ENCODE peak calls at places on chromosomes 12 and 14, in seven cellular contexts. C is PC-9, U is HCT116, S is OCI-LY7, T is MM.1S, W is hepatocyte, Z is SK-N-SH. N is an unnamed sample.

GRCh38 chr12:132611620-132612019 is 1.2 kb upstream of the LRCOL1 start:
- DNase-seq in C (no peak), U (no peak), S (no peak), T (peak; percentile 32), W (no peak), Z (no peak), N (no peak)

GRCh38 chr12:1929241-1929984 is 11.0 kb upstream of the CACNA2D4 start:
- DNase-seq in C (no peak), U (no peak), S (peak; percentile 32), T (no peak), W (no peak), Z (peak; percentile 10), N (no peak)

GRCh38 chr12:26691234-26691970 is 141.6 kb downstream of the ITPR2 start:
- DNase-seq in C (peak; percentile 88), U (peak; percentile 81), S (no peak), T (no peak), W (peak; percentile 70), Z (no peak), N (peak; percentile 95)

GRCh38 chr14:82694820-82695219 is 1161.2 kb upstream of the SEL1L start:
- DNase-seq in C (peak; percentile 36), U (no peak), S (no peak), T (no peak), W (no peak), Z (no peak), N (no peak)

GRCh38 chr12:42023733-42024494 is 120.8 kb downstream of the GXYLT1 start:
- DNase-seq in C (peak; percentile 37), U (peak; percentile 44), S (peak; percentile 88), T (peak; percentile 68), W (peak; percentile 83), Z (peak; percentile 71), N (peak; percentile 83)

GRCh38 chr12:8678661-8679111 is 16.1 kb upstream of the MFAP5 start:
- DNase-seq in C (no peak), U (no peak), S (no peak), T (no peak), W (peak; percentile 18), Z (no peak), N (peak; percentile 39)

GRCh38 chr12:57133013-57133569 is 4.8 kb downstream of the LRP1 start:
- DNase-seq in C (no peak), U (no peak), S (no peak), T (no peak), W (no peak), Z (no peak), N (peak; percentile 90)

GRCh38 chr12:11164384-11164783 is 6.6 kb upstream of the SMIM10L1 start:
- DNase-seq in C (no peak), U (no peak), S (no peak), T (no peak), W (no peak), Z (no peak), N (no peak)

GRCh38 chr12:30437616-30438015 is 258.1 kb downstream of the IPO8 start:
- DNase-seq in C (no peak), U (no peak), S (no peak), T (no peak), W (no peak), Z (no peak), N (no peak)

GRCh38 chr14:68736519-68736918 is 56.3 kb downstream of the ZFP36L1 start:
- DNase-seq in C (no peak), U (no peak), S (no peak), T (no peak), W (peak; percentile 50), Z (no peak), N (peak; percentile 25)

DNA sequence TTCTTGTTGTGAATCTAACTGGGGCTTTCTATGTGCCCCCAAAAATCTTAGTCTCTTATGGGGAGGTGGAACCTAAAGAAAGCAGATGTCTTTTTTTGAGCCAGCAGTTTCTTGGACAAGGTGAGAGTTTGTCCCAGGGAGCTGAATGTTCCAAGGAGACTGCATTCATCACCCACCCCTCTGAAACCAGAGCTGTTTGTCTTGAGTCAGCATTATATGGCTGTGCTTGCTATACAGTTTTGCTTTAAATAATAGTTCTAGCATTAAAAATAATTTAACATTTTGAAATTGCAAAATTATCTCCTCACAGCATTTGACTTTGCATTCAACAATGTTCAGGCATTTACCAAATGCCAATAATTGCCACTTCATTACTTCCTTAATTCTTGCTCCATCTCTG is 813.3 kb downstream of the BCL11B start:
- DNase-seq in C (no peak), U (no peak), S (no peak), T (no peak), W (no peak), Z (no peak), N (no peak)
- H3K9me2 ChIP-seq in C (no peaks in the 10 kb centered on the region), U (no peaks in the 10 kb centered on the region), S (no peaks in the 10 kb centered on the region), T (no peaks in the 10 kb centered on the region), W (no peaks in the 10 kb centered on the region), Z (no peaks in the 10 kb centered on the region), N (no peaks in the 10 kb centered on the region)

GRCh38 chr12:108365324-108365723 is 26.2 kb upstream of the CMKLR1 start:
- DNase-seq in C (no peak), U (no peak), S (no peak), T (no peak), W (no peak), Z (no peak), N (no peak)
- H3K9me2 ChIP-seq in C (no peaks in the 10 kb centered on the region), U (no peaks in the 10 kb centered on the region), S (no peaks in the 10 kb centered on the region), T (no peaks in the 10 kb centered on the region), W (no peaks in the 10 kb centered on the region), Z (no peaks in the 10 kb centered on the region), N (no peaks in the 10 kb centered on the region)

GRCh38 chr14:31659278-31659677 is 98.1 kb downstream of the NUBPL start:
- DNase-seq in C (no peak), U (no peak), S (no peak), T (no peak), W (no peak), Z (no peak), N (no peak)

GRCh38 chr14:31660728-31661127 is 99.5 kb downstream of the NUBPL start:
- DNase-seq in C (no peak), U (no peak), S (no peak), T (no peak), W (no peak), Z (no peak), N (no peak)

GRCh38 chr14:31657917-31658316 is 96.7 kb downstream of the NUBPL start:
- DNase-seq in C (no peak), U (no peak), S (no peak), T (no peak), W (no peak), Z (no peak), N (no peak)

GRCh38 chr14:31660191-31660590 is 99.0 kb downstream of the NUBPL start:
- DNase-seq in C (no peak), U (no peak), S (no peak), T (peak; percentile 42), W (no peak), Z (no peak), N (no peak)
- H3K9me2 ChIP-seq in C (no peaks in the 10 kb centered on the region), U (no peaks in the 10 kb centered on the region), S (no peaks in the 10 kb centered on the region), T (no peaks in the 10 kb centered on the region), W (no peaks in the 10 kb centered on the region), Z (no peaks in the 10 kb centered on the region), N (no peaks in the 10 kb centered on the region)

GRCh38 chr14:95341115-95341514 is 21.4 kb upstream of the CLMN start:
- DNase-seq in C (no peak), U (no peak), S (no peak), T (no peak), W (no peak), Z (no peak), N (no peak)
- H3K9me2 ChIP-seq in C (no peaks in the 10 kb centered on the region), U (peaks cover 2% of the 10 kb centered on the region), S (no peaks in the 10 kb centered on the region), T (no peaks in the 10 kb centered on the region), W (no peaks in the 10 kb centered on the region), Z (no peaks in the 10 kb centered on the region), N (no peaks in the 10 kb centered on the region)

DNA sequence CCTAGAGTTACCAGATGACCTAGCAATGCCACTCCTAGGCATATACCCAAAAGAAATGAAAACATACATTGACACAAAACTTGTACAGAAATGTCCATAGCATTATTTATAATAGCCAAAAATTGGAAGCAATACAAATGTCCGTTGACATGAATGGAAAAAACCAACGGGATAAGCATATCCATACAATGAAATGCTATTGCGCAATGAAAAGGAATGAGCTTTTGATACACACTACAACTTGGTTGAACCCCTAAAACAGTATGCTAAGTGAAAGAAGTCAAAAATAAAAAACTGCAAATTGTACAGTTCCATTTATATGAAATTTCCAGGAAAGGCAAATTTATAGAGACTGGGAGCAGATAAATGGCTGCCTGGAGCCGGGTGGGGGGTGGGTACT is 90.6 kb upstream of the G2E3 start:
- DNase-seq in C (no peak), U (no peak), S (no peak), T (no peak), W (no peak), Z (no peak), N (no peak)
- H3K9me2 ChIP-seq in C (no peaks in the 10 kb centered on the region), U (no peaks in the 10 kb centered on the region), S (no peaks in the 10 kb centered on the region), T (no peaks in the 10 kb centered on the region), W (no peaks in the 10 kb centered on the region), Z (no peaks in the 10 kb centered on the region), N (no peaks in the 10 kb centered on the region)

DNA sequence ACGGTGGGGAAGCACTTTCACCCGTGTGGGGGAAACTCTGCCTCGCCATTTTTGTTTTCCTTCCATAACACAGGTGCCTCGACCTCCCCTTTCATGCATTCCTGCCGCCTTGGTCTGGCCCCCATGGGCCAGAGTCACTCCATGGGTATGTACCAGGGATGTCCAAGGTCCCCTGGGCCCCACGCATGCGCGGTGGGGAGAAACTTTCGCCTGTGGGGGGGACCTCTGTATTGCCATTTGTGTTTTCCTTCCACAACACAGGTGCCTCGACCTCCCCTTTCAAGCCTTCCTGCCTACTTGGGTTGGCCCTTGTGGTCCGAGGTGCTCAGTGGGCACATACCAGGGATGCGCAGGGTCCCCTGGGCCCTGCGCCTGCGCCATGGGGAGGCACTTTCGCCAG is 345.8 kb downstream of the ALG10 start:
- DNase-seq in C (no peak), U (no peak), S (no peak), T (no peak), W (no peak), Z (no peak), N (no peak)
- H3K9me2 ChIP-seq in C (no peaks in the 10 kb centered on the region), U (no peaks in the 10 kb centered on the region), S (no peaks in the 10 kb centered on the region), T (no peaks in the 10 kb centered on the region), W (no peaks in the 10 kb centered on the region), Z (no peaks in the 10 kb centered on the region), N (no peaks in the 10 kb centered on the region)

DNA sequence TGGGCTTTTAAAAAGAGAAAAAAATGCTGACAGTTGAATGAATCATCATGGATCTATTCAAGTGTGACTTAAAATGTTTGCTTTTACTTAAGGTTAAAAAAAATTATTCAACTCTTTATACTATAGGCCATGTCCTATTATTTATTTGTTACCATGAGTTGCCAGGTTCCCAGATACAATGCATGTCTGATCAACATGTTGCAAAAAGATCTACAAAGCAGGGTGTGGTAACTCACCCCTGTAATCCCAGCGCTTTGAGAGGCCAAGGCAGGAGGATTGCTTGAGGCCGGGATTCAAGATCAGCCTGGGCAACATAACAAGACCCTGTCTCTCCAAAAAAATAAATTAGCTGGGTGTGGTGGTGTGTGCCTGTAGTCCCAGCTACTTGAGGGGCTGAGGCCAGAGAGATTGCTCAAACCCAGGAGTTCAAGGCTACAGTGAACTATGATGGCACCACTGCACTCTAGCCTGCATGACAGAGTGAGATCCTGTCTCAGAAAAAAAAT is 460.8 kb downstream of the BCAT1 start:
- DNase-seq in C (no peak), U (no peak), S (no peak), T (no peak), W (no peak), Z (no peak), N (no peak)
- H3K9me2 ChIP-seq in C (no peaks in the 10 kb centered on the region), U (no peaks in the 10 kb centered on the region), S (no peaks in the 10 kb centered on the region), T (no peaks in the 10 kb centered on the region), W (no peaks in the 10 kb centered on the region), Z (no peaks in the 10 kb centered on the region), N (no peaks in the 10 kb centered on the region)

DNA sequence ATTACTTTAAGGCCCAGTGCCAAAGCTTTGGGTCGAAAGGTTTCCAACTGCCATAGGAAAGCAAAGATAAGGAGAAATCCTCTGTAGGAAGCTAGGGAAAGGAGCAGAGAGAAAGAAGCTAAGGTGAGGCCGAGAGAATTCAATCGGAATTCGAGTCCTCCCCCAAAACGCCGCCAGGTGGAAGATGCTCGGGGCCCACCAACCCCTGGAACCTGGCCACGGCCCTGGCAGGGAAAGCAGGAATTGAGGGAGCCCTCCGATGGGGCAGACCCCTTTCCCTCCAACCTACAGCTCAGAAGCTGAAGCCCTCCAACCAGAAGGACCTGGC is 498 bp downstream of the GMFB start:
- DNase-seq in C (peak; percentile 39), U (no peak), S (peak; percentile 39), T (no peak), W (no peak), Z (no peak), N (no peak)
- H3K9me2 ChIP-seq in C (no peaks in the 10 kb centered on the region), U (no peaks in the 10 kb centered on the region), S (no peaks in the 10 kb centered on the region), T (no peaks in the 10 kb centered on the region), W (no peaks in the 10 kb centered on the region), Z (no peaks in the 10 kb centered on the region), N (no peaks in the 10 kb centered on the region)

N was measured in GM23248.